ENCODE peak calls at places on chromosomes 1 and 21, in five cellular contexts. Z, P, F, R and J are unnamed samples.
A peak's percentile ranks its signal among the peaks of the same experiment; 100 is the strongest.

GRCh38 chr1:30896905-30897304 is 11.7 kb downstream of the SDC3 start:
- DNase-seq in Z (no peak), P (no peak), F (no peak), R (no peak), J (no peak)

GRCh38 chr1:221801773-221802516 is 60.1 kb upstream of the DUSP10 start:
- DNase-seq in Z (no peak), P (no peak), F (no peak), R (no peak), J (no peak)

GRCh38 chr1:11072216-11072917 is 12.5 kb upstream of the SRM start:
- DNase-seq in Z (peak; percentile 25), P (peak; percentile 26), F (peak; percentile 26), R (no peak), J (no peak)

GRCh38 chr1:194071200-194071599 is 884.8 kb upstream of the B3GALT2 start:
- DNase-seq in Z (no peak), P (no peak), F (no peak), R (no peak), J (no peak)

GRCh38 chr21:39529026-39529425 is 77.3 kb downstream of the SH3BGR start:
- DNase-seq in Z (no peak), P (no peak), F (no peak), R (no peak), J (no peak)

GRCh38 chr1:100539836-100540536 is 2.0 kb downstream of the GPR88 start:
- DNase-seq in Z (no peak), P (no peak), F (peak; percentile 79), R (no peak), J (no peak)

GRCh38 chr1:34858901-34859441 is 578 bp downstream of the SMIM12 start:
- DNase-seq in Z (no peak), P (peak; percentile 47), F (no peak), R (no peak), J (peak; percentile 45)

GRCh38 chr1:66217021-66217420 is 316.9 kb upstream of the SGIP1 start:
- DNase-seq in Z (no peak), P (no peak), F (no peak), R (no peak), J (no peak)

GRCh38 chr1:222815367-222815765 is 527 bp downstream of the DISP1 start:
- DNase-seq in Z (peak; percentile 57), P (peak; percentile 81), F (no peak), R (no peak), J (no peak)

GRCh38 chr1:148296511-148296910 is 144.4 kb upstream of the NBPF11 start:
- DNase-seq in Z (no peak), P (no peak), F (no peak), R (no peak), J (no peak)

GRCh38 chr1:52641307-52641706 is 8.3 kb downstream of the SHISAL2A start:
- DNase-seq in Z (no peak), P (peak; percentile 58), F (no peak), R (no peak), J (no peak)

GRCh38 chr21:46229133-46229922 is 754 bp upstream of the LSS start:
- DNase-seq in Z (no peak), P (no peak), F (peak; percentile 91), R (no peak), J (peak; percentile 89)

GRCh38 chr1:33547574-33547973 is 75.1 kb downstream of the ZSCAN20 start:
- DNase-seq in Z (no peak), P (no peak), F (no peak), R (no peak), J (no peak)

GRCh38 chr1:92655197-92655801 is 129.6 kb downstream of the EVI5 start:
- DNase-seq in Z (no peak), P (no peak), F (no peak), R (no peak), J (no peak)

GRCh38 chr1:151364996-151365395 is 7.5 kb downstream of the SELENBP1 start:
- DNase-seq in Z (no peak), P (no peak), F (no peak), R (no peak), J (no peak)

GRCh38 chr1:79295967-79296366 is 289.4 kb upstream of the ADGRL4 start:
- DNase-seq in Z (no peak), P (no peak), F (no peak), R (no peak), J (no peak)

GRCh38 chr1:226425431-226426031 is 17.6 kb upstream of the PARP1 start:
- DNase-seq in Z (no peak), P (peak; percentile 57), F (no peak), R (no peak), J (no peak)

GRCh38 chr1:172141351-172142000 is 279.0 kb upstream of the C1orf105 start:
- DNase-seq in Z (no peak), P (no peak), F (no peak), R (no peak), J (no peak)

GRCh38 chr1:1353389-1354151 is 4.4 kb upstream of the DVL1 start:
- DNase-seq in Z (no peak), P (no peak), F (peak; percentile 74), R (no peak), J (no peak)

GRCh38 chr1:3235496-3235895 is 166.5 kb downstream of the PRDM16 start:
- DNase-seq in Z (no peak), P (no peak), F (no peak), R (no peak), J (no peak)

GRCh38 chr1:56688522-56689026 is 43.5 kb downstream of the PRKAA2 start:
- DNase-seq in Z (no peak), P (no peak), F (no peak), R (peak; percentile 45), J (no peak)

GRCh38 chr1:9721606-9722377 is 70.3 kb downstream of the PIK3CD start:
- DNase-seq in Z (no peak), P (peak; percentile 78), F (peak; percentile 75), R (no peak), J (no peak)

GRCh38 chr1:55987491-55988255 is 591.7 kb downstream of the PLPP3 start:
- DNase-seq in Z (no peak), P (no peak), F (no peak), R (no peak), J (no peak)

GRCh38 chr21:18840239-18840638 is 436.7 kb upstream of the TMPRSS15 start:
- DNase-seq in Z (no peak), P (no peak), F (no peak), R (no peak), J (no peak)

GRCh38 chr1:16149146-16149545 is 6.7 kb downstream of the EPHA2 start:
- DNase-seq in Z (no peak), P (no peak), F (no peak), R (no peak), J (no peak)

DNA sequence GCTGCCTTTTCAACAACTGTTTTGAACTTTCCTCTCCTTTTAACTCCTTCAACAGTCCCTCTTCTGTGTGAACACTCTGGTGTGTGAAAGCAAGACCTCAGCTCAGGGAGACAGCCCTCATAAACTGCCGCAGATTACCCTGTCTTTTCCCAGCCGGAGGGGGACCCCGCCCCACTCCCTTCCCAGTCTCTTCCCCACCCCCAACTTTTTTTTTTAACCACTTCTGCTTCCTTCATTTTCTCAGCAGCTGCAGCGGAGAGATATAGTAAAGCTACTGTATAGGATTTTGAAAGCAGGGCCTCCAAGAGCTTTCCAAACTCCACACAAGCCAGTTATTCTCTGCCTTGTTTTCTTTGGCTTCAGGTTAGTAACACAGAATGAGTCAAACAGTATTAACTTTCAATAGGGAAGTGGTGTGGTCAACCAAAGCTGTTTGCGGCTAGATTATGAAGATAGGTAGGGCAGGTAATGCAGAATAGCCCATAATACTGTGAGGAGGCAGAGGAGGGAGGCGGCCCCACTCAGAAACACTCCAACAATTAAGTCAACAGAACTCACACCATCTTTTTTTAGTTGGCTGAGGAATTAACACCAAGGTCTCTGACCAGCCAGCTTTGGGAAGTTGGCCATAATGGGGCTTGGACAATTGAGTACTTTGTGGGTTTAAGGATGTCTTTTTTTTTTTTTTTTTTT is 176.9 kb downstream of the CLIC6 start:
- DNase-seq in Z (no peak), P (no peak), F (no peak), R (no peak), J (no peak)
- H3K4me3 ChIP-seq in Z (no peak overlapping the region), P (no peak overlapping the region), F (no peak overlapping the region), R (no peak overlapping the region), J (no peak overlapping the region)

GRCh38 chr1:63322944-63323865 is 838 bp downstream of the FOXD3 start:
- DNase-seq in Z (no peak), P (peak; percentile 58), F (peak; percentile 70), R (no peak), J (no peak)

GRCh38 chr1:63321061-63321787 is 1.1 kb upstream of the FOXD3 start:
- DNase-seq in Z (no peak), P (no peak), F (no peak), R (no peak), J (no peak)

GRCh38 chr1:63322248-63322943 is at the start of gene FOXD3:
- DNase-seq in Z (peak; percentile 66), P (peak; percentile 79), F (peak; percentile 81), R (no peak), J (peak; percentile 70)

GRCh38 chr1:63320024-63320799 is 2.2 kb upstream of the FOXD3 start:
- DNase-seq in Z (no peak), P (no peak), F (no peak), R (no peak), J (no peak)

DNA sequence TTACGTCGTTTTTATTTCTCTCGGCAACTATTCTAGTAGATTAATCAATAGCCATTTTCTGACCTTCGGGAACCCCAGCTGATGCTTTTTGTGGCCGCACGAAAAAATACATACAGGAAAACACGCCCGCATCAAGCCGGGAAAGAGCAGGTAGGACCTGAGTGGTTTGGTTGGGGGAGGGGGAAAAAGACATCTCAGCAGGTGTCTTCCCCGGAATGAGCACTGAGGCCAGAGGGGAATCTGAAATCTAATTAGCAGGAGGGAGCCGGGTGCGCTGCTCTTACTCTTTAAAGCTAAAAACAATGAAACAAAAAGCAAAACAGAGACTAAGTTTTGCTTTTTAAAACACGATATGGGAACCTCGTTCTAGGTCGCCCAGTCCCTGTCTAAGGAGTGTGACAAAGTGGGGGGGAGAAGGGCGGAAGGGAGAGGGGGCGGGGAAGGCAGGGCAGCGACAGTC is 549 bp upstream of the FOXD3 start:
- DNase-seq in Z (no peak), P (no peak), F (no peak), R (no peak), J (no peak)
- H3K4me1 ChIP-seq in Z (no peaks in the 10 kb centered on the region), P (peaks cover 4% of the 10 kb centered on the region), F (no peaks in the 10 kb centered on the region), R (peaks cover 6% of the 10 kb centered on the region), J (no peaks in the 10 kb centered on the region)

DNA sequence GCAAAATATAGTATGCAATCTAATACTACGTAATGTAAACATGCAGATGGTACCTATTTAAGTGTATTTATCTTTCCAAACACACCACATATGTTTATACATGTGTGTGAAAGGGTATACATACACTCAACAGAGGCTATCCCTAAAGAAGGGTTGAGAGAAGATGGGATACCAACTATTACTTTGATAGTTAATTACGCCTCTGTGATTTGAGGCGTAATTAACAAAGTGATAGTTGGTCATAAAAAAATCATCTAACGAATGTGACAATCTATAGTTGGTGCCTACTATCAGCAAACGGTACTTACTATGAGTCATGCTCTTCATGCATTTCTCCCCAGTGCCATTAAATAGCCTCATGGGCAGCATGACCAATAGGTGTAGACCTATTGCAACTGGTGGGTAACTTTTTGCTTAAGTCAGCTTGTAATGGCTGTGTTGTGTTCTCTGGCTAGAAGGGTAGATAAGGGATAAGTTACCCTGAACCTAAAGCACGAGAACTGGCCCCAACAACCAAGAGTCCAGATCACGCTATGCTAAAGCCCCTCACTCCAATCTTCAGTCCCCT is 15.3 kb downstream of the RCAN1 start:
- DNase-seq in Z (no peak), P (no peak), F (no peak), R (no peak), J (no peak)
- TF ChIP-seq CTCF in Z (no peak), P (no peak), F (no peak), R (no peak), J (no peak)

DNA sequence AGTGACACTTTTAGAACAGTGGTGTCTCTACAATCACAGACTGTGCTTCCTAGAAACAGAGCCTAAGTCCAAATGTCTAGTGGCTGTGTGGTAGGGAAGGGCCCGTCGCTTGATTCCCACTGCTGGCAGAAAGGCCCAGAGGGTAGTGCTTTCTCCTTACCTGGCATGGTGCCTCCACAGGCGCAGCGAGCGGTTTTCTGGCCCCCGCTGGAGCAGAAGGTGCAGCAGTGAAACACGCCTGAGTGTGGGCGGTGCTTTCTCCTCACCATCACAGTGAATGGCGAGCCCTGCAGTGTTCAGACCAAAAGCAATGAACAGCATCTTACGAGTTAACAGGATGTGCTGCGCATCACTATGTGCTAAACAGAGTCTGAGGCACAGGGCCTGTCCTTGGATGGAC is 8.3 kb downstream of the TRIM45 start:
- DNase-seq in Z (no peak), P (no peak), F (no peak), R (no peak), J (no peak)
- H3K4me3 ChIP-seq in Z (no peak overlapping the region), P (no peak overlapping the region), F (no peak overlapping the region), R (no peak overlapping the region), J (no peak overlapping the region)